ENCODE peak calls at places on chromosomes 16 and 17, in ten cellular contexts. One of them, this sample, is unnamed.

GRCh38 chr17:81322271-81323082 is 27.4 kb upstream of the SLC38A10 start:
- DNase-seq in heart right ventricle: no peak
- DNase-seq in pancreas: peak; percentile 71
- DNase-seq in H1: no peak
- DNase-seq in lower lobe of right lung: no peak
- DNase-seq in tibial artery: no peak
- DNase-seq in cardiac muscle cell: no peak
- DNase-seq in effector memory CD4-positive, alpha-beta T cell: peak; percentile 11
- DNase-seq in A673: peak; percentile 67
- DNase-seq in fibroblast of lung: no peak
- DNase-seq in this sample: no peak

GRCh38 chr17:67365762-67366192 is 600 bp downstream of the PSMD12 start:
- DNase-seq in heart right ventricle: no peak
- DNase-seq in pancreas: no peak
- DNase-seq in H1: no peak
- DNase-seq in lower lobe of right lung: no peak
- DNase-seq in tibial artery: no peak
- DNase-seq in cardiac muscle cell: no peak
- DNase-seq in effector memory CD4-positive, alpha-beta T cell: no peak
- DNase-seq in A673: no peak
- DNase-seq in fibroblast of lung: peak; percentile 80
- DNase-seq in this sample: no peak

GRCh38 chr17:64399071-64399766 is 8.6 kb upstream of the PECAM1 start:
- DNase-seq in heart right ventricle: no peak
- DNase-seq in pancreas: no peak
- DNase-seq in H1: no peak
- DNase-seq in lower lobe of right lung: no peak
- DNase-seq in tibial artery: no peak
- DNase-seq in cardiac muscle cell: no peak
- DNase-seq in effector memory CD4-positive, alpha-beta T cell: no peak
- DNase-seq in A673: no peak
- DNase-seq in fibroblast of lung: peak; percentile 65
- DNase-seq in this sample: peak; percentile 35

GRCh38 chr17:63082273-63082861 is 116.3 kb downstream of the TANC2 start:
- DNase-seq in heart right ventricle: no peak
- DNase-seq in pancreas: no peak
- DNase-seq in H1: no peak
- DNase-seq in lower lobe of right lung: no peak
- DNase-seq in tibial artery: no peak
- DNase-seq in cardiac muscle cell: no peak
- DNase-seq in effector memory CD4-positive, alpha-beta T cell: no peak
- DNase-seq in A673: peak; percentile 27
- DNase-seq in fibroblast of lung: peak; percentile 36
- DNase-seq in this sample: no peak

GRCh38 chr17:2929881-2930533 is 133.4 kb downstream of the OR1D5 start:
- DNase-seq in heart right ventricle: no peak
- DNase-seq in pancreas: peak; percentile 70
- DNase-seq in H1: peak; percentile 47
- DNase-seq in lower lobe of right lung: peak; percentile 51
- DNase-seq in tibial artery: no peak
- DNase-seq in cardiac muscle cell: peak; percentile 57
- DNase-seq in effector memory CD4-positive, alpha-beta T cell: no peak
- DNase-seq in A673: peak; percentile 39
- DNase-seq in fibroblast of lung: peak; percentile 16
- DNase-seq in this sample: no peak

GRCh38 chr16:67198238-67198734 is 645 bp upstream of the ELMO3 start:
- DNase-seq in heart right ventricle: no peak
- DNase-seq in pancreas: peak; percentile 66
- DNase-seq in H1: no peak
- DNase-seq in lower lobe of right lung: peak; percentile 70
- DNase-seq in tibial artery: no peak
- DNase-seq in cardiac muscle cell: peak; percentile 15
- DNase-seq in effector memory CD4-positive, alpha-beta T cell: no peak
- DNase-seq in A673: peak; percentile 76
- DNase-seq in fibroblast of lung: peak; percentile 24
- DNase-seq in this sample: no peak

GRCh38 chr16:27302126-27302525 is 11.6 kb upstream of the IL4R start:
- DNase-seq in heart right ventricle: no peak
- DNase-seq in pancreas: no peak
- DNase-seq in H1: no peak
- DNase-seq in lower lobe of right lung: no peak
- DNase-seq in tibial artery: peak; percentile 5
- DNase-seq in cardiac muscle cell: no peak
- DNase-seq in effector memory CD4-positive, alpha-beta T cell: no peak
- DNase-seq in A673: no peak
- DNase-seq in fibroblast of lung: no peak
- DNase-seq in this sample: no peak

GRCh38 chr17:35341465-35341992 is 31.9 kb downstream of the SLFN11 start:
- DNase-seq in heart right ventricle: no peak
- DNase-seq in pancreas: no peak
- DNase-seq in H1: no peak
- DNase-seq in lower lobe of right lung: no peak
- DNase-seq in tibial artery: no peak
- DNase-seq in cardiac muscle cell: no peak
- DNase-seq in effector memory CD4-positive, alpha-beta T cell: no peak
- DNase-seq in A673: no peak
- DNase-seq in fibroblast of lung: no peak
- DNase-seq in this sample: no peak

GRCh38 chr16:10558746-10559641 is 21.4 kb downstream of the EMP2 start:
- DNase-seq in heart right ventricle: peak; percentile 81
- DNase-seq in pancreas: peak; percentile 36
- DNase-seq in H1: no peak
- DNase-seq in lower lobe of right lung: peak; percentile 68
- DNase-seq in tibial artery: peak; percentile 93
- DNase-seq in cardiac muscle cell: no peak
- DNase-seq in effector memory CD4-positive, alpha-beta T cell: no peak
- DNase-seq in A673: no peak
- DNase-seq in fibroblast of lung: peak; percentile 70
- DNase-seq in this sample: peak; percentile 93

GRCh38 chr16:53434436-53435065 is at the start of gene RBL2:
- DNase-seq in heart right ventricle: peak; percentile 89
- DNase-seq in pancreas: peak; percentile 88
- DNase-seq in H1: no peak
- DNase-seq in lower lobe of right lung: peak; percentile 92
- DNase-seq in tibial artery: peak; percentile 89
- DNase-seq in cardiac muscle cell: peak; percentile 86
- DNase-seq in effector memory CD4-positive, alpha-beta T cell: peak; percentile 70
- DNase-seq in A673: peak; percentile 68
- DNase-seq in fibroblast of lung: peak; percentile 83
- DNase-seq in this sample: peak; percentile 91

GRCh38 chr16:57054338-57054737 is 38.0 kb upstream of the CPNE2 start:
- DNase-seq in heart right ventricle: no peak
- DNase-seq in pancreas: no peak
- DNase-seq in H1: no peak
- DNase-seq in lower lobe of right lung: no peak
- DNase-seq in tibial artery: no peak
- DNase-seq in cardiac muscle cell: no peak
- DNase-seq in effector memory CD4-positive, alpha-beta T cell: no peak
- DNase-seq in A673: no peak
- DNase-seq in fibroblast of lung: no peak
- DNase-seq in this sample: no peak

GRCh38 chr16:50938923-50939322 is 197.0 kb downstream of the CYLD start:
- DNase-seq in heart right ventricle: no peak
- DNase-seq in pancreas: no peak
- DNase-seq in H1: no peak
- DNase-seq in lower lobe of right lung: no peak
- DNase-seq in tibial artery: no peak
- DNase-seq in cardiac muscle cell: no peak
- DNase-seq in effector memory CD4-positive, alpha-beta T cell: no peak
- DNase-seq in A673: no peak
- DNase-seq in fibroblast of lung: no peak
- DNase-seq in this sample: no peak

GRCh38 chr16:51095114-51095872 is 55.8 kb downstream of the SALL1 start:
- DNase-seq in heart right ventricle: no peak
- DNase-seq in pancreas: no peak
- DNase-seq in H1: no peak
- DNase-seq in lower lobe of right lung: no peak
- DNase-seq in tibial artery: no peak
- DNase-seq in cardiac muscle cell: no peak
- DNase-seq in effector memory CD4-positive, alpha-beta T cell: no peak
- DNase-seq in A673: no peak
- DNase-seq in fibroblast of lung: no peak
- DNase-seq in this sample: no peak

GRCh38 chr16:20611975-20612471 is 35.9 kb upstream of the ACSM2B start:
- DNase-seq in heart right ventricle: peak; percentile 78
- DNase-seq in pancreas: peak; percentile 92
- DNase-seq in H1: no peak
- DNase-seq in lower lobe of right lung: no peak
- DNase-seq in tibial artery: peak; percentile 92
- DNase-seq in cardiac muscle cell: no peak
- DNase-seq in effector memory CD4-positive, alpha-beta T cell: no peak
- DNase-seq in A673: no peak
- DNase-seq in fibroblast of lung: no peak
- DNase-seq in this sample: peak; percentile 84

GRCh38 chr16:86485746-86486145 is 24.6 kb upstream of the FOXF1 start:
- DNase-seq in heart right ventricle: no peak
- DNase-seq in pancreas: no peak
- DNase-seq in H1: no peak
- DNase-seq in lower lobe of right lung: no peak
- DNase-seq in tibial artery: no peak
- DNase-seq in cardiac muscle cell: no peak
- DNase-seq in effector memory CD4-positive, alpha-beta T cell: no peak
- DNase-seq in A673: no peak
- DNase-seq in fibroblast of lung: no peak
- DNase-seq in this sample: no peak
- H3K27me3 ChIP-seq in heart right ventricle: peaks cover 96% of the 10 kb centered on the region
- H3K27me3 ChIP-seq in pancreas: no peaks in the 10 kb centered on the region
- H3K27me3 ChIP-seq in H1: peaks cover 17% of the 10 kb centered on the region
- H3K27me3 ChIP-seq in lower lobe of right lung: peaks cover 16% of the 10 kb centered on the region
- H3K27me3 ChIP-seq in tibial artery: peaks cover 90% of the 10 kb centered on the region
- H3K27me3 ChIP-seq in cardiac muscle cell: peaks cover 76% of the 10 kb centered on the region
- H3K27me3 ChIP-seq in effector memory CD4-positive, alpha-beta T cell: peaks cover 6% of the 10 kb centered on the region
- H3K27me3 ChIP-seq in A673: peaks cover 85% of the 10 kb centered on the region
- H3K27me3 ChIP-seq in fibroblast of lung: no peaks in the 10 kb centered on the region
- H3K27me3 ChIP-seq in this sample: peaks cover 9% of the 10 kb centered on the region

DNA sequence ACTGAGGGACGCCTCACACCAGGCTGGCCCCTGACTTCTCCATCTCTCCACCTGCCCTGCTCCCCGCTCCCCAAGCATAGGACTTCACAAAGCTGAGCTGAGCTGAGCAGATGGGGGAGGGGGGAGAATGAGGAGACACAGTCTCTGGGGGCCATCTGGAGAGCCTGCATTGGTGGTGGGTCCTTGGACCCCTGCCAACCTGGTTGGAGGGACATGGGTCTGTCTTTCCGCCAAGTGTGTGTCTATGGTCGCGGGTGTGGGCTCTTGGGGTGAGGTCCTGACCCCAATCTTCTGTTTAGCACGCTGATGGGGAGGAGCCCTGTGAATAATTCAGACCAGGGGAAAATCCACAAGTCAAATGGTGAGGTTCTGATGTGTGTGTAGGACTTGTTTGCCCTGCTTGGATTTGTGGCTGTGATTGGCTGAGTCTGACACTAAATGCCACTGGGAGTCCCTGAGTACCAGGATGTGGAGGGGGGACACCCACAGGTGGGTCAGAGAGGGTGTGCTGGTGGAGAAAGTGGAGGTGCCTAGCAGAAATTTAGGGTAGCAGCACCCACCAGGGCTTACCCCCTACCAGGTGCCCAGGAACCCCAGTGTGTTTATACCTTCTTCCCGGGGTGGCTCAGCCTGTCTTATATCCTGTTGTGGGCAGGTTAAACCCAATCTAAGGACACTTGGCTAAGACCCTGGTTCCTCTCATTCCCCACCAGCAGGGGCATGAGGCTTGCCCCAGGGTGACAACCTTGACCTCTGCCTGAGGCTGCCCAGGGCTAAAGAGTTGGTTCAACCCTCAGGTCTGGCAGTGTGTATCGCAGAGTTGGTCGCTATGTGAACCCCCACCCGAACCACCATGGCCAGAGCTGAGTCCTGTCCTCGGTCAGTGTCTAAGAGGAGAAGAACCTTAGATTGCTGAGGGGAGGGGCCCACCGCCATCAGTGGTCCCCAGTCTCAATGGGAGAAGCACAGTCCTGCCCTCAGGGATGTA is 2.1 kb downstream of the FMNL1 start:
- DNase-seq in heart right ventricle: no peak
- DNase-seq in pancreas: no peak
- DNase-seq in H1: no peak
- DNase-seq in lower lobe of right lung: no peak
- DNase-seq in tibial artery: no peak
- DNase-seq in cardiac muscle cell: no peak
- DNase-seq in effector memory CD4-positive, alpha-beta T cell: peak; percentile 48
- DNase-seq in A673: no peak
- DNase-seq in fibroblast of lung: no peak
- DNase-seq in this sample: no peak
- H3K4me3 ChIP-seq in heart right ventricle: peak overlapping the region; percentile 69
- H3K4me3 ChIP-seq in pancreas: peak overlapping the region; percentile 61
- H3K4me3 ChIP-seq in H1: no peak overlapping the region
- H3K4me3 ChIP-seq in lower lobe of right lung: peak overlapping the region; percentile 60
- H3K4me3 ChIP-seq in tibial artery: no peak overlapping the region
- H3K4me3 ChIP-seq in cardiac muscle cell: no peak overlapping the region
- H3K4me3 ChIP-seq in effector memory CD4-positive, alpha-beta T cell: peak overlapping the region; percentile 79
- H3K4me3 ChIP-seq in A673: no peak overlapping the region
- H3K4me3 ChIP-seq in fibroblast of lung: no peak overlapping the region
- H3K4me3 ChIP-seq in this sample: no peak overlapping the region

DNA sequence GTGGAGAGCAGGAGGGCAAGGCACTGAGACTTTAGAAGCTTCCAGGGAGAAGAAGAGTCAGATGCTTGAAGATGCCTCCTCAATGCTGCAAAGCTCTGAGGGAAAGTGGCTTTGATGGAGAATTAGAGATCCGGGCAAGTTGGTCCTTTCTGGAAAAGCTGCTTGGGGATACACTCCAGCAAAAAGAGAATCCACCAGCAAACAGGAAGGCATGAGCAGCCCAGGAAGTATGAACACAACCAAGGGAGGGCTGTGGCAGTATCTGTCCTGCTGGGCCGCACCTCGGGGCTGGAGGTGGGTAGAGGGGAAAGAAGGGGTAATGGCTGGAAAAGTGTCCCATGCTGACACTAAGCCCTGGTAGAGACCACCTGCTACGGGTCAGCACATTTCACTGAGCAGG is 5.3 kb downstream of the LMF1 start:
- DNase-seq in heart right ventricle: no peak
- DNase-seq in pancreas: no peak
- DNase-seq in H1: no peak
- DNase-seq in lower lobe of right lung: no peak
- DNase-seq in tibial artery: no peak
- DNase-seq in cardiac muscle cell: no peak
- DNase-seq in effector memory CD4-positive, alpha-beta T cell: no peak
- DNase-seq in A673: no peak
- DNase-seq in fibroblast of lung: no peak
- DNase-seq in this sample: no peak
- H3K27ac ChIP-seq in heart right ventricle: no peak overlapping the region
- H3K27ac ChIP-seq in pancreas: no peak overlapping the region
- H3K27ac ChIP-seq in H1: no peak overlapping the region
- H3K27ac ChIP-seq in lower lobe of right lung: peak overlapping the region; percentile 81
- H3K27ac ChIP-seq in tibial artery: no peak overlapping the region
- H3K27ac ChIP-seq in cardiac muscle cell: no peak overlapping the region
- H3K27ac ChIP-seq in effector memory CD4-positive, alpha-beta T cell: peak overlapping the region; percentile 61
- H3K27ac ChIP-seq in A673: no peak overlapping the region
- H3K27ac ChIP-seq in fibroblast of lung: no peak overlapping the region
- H3K27ac ChIP-seq in this sample: no peak overlapping the region

DNA sequence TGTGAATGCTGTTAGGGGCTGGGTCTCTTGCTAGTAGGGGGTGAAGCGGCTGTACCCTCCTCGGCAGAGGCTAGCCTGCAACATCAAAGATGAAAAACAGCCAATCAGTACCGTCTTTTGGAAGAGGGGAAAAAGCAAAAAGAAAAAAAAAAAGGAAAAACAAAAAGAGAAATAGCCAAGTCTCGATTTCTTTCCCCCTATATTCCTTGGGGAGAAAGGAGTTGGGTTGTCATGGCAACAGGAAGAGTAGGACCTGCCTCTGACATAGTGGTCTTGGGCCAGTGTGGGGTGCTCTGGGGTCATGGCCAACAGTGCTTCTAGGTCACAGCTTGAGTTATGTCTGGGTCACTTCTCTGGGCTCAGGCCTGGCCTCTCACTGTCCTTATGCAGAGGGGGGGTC is 17.9 kb downstream of the ENGASE start:
- DNase-seq in heart right ventricle: no peak
- DNase-seq in pancreas: no peak
- DNase-seq in H1: no peak
- DNase-seq in lower lobe of right lung: no peak
- DNase-seq in tibial artery: no peak
- DNase-seq in cardiac muscle cell: no peak
- DNase-seq in effector memory CD4-positive, alpha-beta T cell: no peak
- DNase-seq in A673: no peak
- DNase-seq in fibroblast of lung: no peak
- DNase-seq in this sample: no peak
- H3K27me3 ChIP-seq in heart right ventricle: peaks cover 46% of the 10 kb centered on the region
- H3K27me3 ChIP-seq in pancreas: peaks cover 3% of the 10 kb centered on the region
- H3K27me3 ChIP-seq in H1: no peaks in the 10 kb centered on the region
- H3K27me3 ChIP-seq in lower lobe of right lung: peaks cover 61% of the 10 kb centered on the region
- H3K27me3 ChIP-seq in tibial artery: peaks cover 80% of the 10 kb centered on the region
- H3K27me3 ChIP-seq in cardiac muscle cell: peaks cover 13% of the 10 kb centered on the region
- H3K27me3 ChIP-seq in effector memory CD4-positive, alpha-beta T cell: peaks cover 12% of the 10 kb centered on the region
- H3K27me3 ChIP-seq in A673: peaks cover 10% of the 10 kb centered on the region
- H3K27me3 ChIP-seq in fibroblast of lung: peaks cover 3% of the 10 kb centered on the region
- H3K27me3 ChIP-seq in this sample: no peaks in the 10 kb centered on the region